ENCODE peak calls at places on chromosomes 6 and 20, in four cellular contexts. One of them, this sample, is unnamed.

GRCh38 chr6:127302728-127303675 is 36.3 kb downstream of the RNF146 start:
- DNase-seq in SK-N-SH: peak
- DNase-seq in HCT116: peak
- DNase-seq in HepG2: peak
- DNase-seq in this sample: peak

GRCh38 chr6:138959521-138959920 is 28.5 kb downstream of the REPS1 start:
- DNase-seq in HCT116: no peak
- DNase-seq in HepG2: no peak
- DNase-seq in SK-N-SH: no peak
- DNase-seq in this sample: no peak

GRCh38 chr6:47434372-47435253 is 43.0 kb upstream of the CD2AP start:
- DNase-seq in HCT116: no peak
- DNase-seq in HepG2: no peak
- DNase-seq in SK-N-SH: no peak
- DNase-seq in this sample: no peak

GRCh38 chr6:126804255-126805064 is 314.0 kb upstream of the RSPO3 start:
- DNase-seq in HCT116: peak
- DNase-seq in SK-N-SH: peak
- DNase-seq in HepG2: peak
- DNase-seq in this sample: peak

GRCh38 chr20:15700147-15700765 is 873.0 kb downstream of the KIF16B start:
- DNase-seq in HCT116: no peak
- DNase-seq in SK-N-SH: peak
- DNase-seq in HepG2: no peak
- DNase-seq in this sample: no peak

GRCh38 chr20:278607-279571 is 11.7 kb downstream of the C20orf96 start:
- DNase-seq in SK-N-SH: no peak
- DNase-seq in HCT116: no peak
- DNase-seq in HepG2: no peak
- DNase-seq in this sample: no peak

GRCh38 chr6:43579171-43579570 is 3.2 kb downstream of the POLH start:
- DNase-seq in HCT116: no peak
- DNase-seq in SK-N-SH: no peak
- DNase-seq in HepG2: peak
- DNase-seq in this sample: peak

GRCh38 chr20:3658708-3659491 is 4.3 kb downstream of the GFRA4 start:
- DNase-seq in SK-N-SH: no peak
- DNase-seq in HCT116: no peak
- DNase-seq in HepG2: peak
- DNase-seq in this sample: no peak

GRCh38 chr6:38404355-38404754 is 235.4 kb downstream of the BTBD9 start:
- DNase-seq in SK-N-SH: no peak
- DNase-seq in HepG2: peak
- DNase-seq in HCT116: no peak
- DNase-seq in this sample: no peak

GRCh38 chr6:169380493-169380892 is 126.8 kb upstream of the THBS2 start:
- DNase-seq in HCT116: no peak
- DNase-seq in SK-N-SH: no peak
- DNase-seq in HepG2: no peak
- DNase-seq in this sample: no peak

GRCh38 chr6:137341721-137342195 is 122.6 kb upstream of the IFNGR1 start:
- DNase-seq in HepG2: no peak
- DNase-seq in HCT116: no peak
- DNase-seq in SK-N-SH: peak
- DNase-seq in this sample: peak

GRCh38 chr6:154319231-154319858 is 37.3 kb downstream of the IPCEF1 start:
- DNase-seq in HCT116: no peak
- DNase-seq in HepG2: no peak
- DNase-seq in SK-N-SH: peak
- DNase-seq in this sample: no peak

GRCh38 chr6:169858935-169859351 is 107.5 kb downstream of the ERMARD start:
- DNase-seq in SK-N-SH: no peak
- DNase-seq in HepG2: no peak
- DNase-seq in HCT116: no peak
- DNase-seq in this sample: no peak

GRCh38 chr6:168368971-168369370 is 49.4 kb upstream of the DACT2 start:
- DNase-seq in HepG2: no peak
- DNase-seq in SK-N-SH: no peak
- DNase-seq in HCT116: no peak
- DNase-seq in this sample: no peak

GRCh38 chr6:30832864-30833263 is 51.5 kb upstream of the DDR1 start:
- DNase-seq in SK-N-SH: no peak
- DNase-seq in HepG2: no peak
- DNase-seq in HCT116: no peak
- DNase-seq in this sample: no peak

GRCh38 chr6:1941534-1941933 is 303.9 kb downstream of the GMDS start:
- DNase-seq in SK-N-SH: no peak
- DNase-seq in HepG2: no peak
- DNase-seq in HCT116: no peak
- DNase-seq in this sample: no peak

GRCh38 chr6:15378864-15379263 is 133.0 kb downstream of the JARID2 start:
- DNase-seq in HepG2: no peak
- DNase-seq in SK-N-SH: peak
- DNase-seq in HCT116: no peak
- DNase-seq in this sample: no peak

GRCh38 chr20:20690676-20691476 is 21.6 kb downstream of the RALGAPA2 start:
- DNase-seq in HepG2: no peak
- DNase-seq in HCT116: no peak
- DNase-seq in SK-N-SH: no peak
- DNase-seq in this sample: no peak

GRCh38 chr6:153931431-153931830 is 107.6 kb upstream of the OPRM1 start:
- DNase-seq in SK-N-SH: no peak
- DNase-seq in HepG2: no peak
- DNase-seq in HCT116: no peak
- DNase-seq in this sample: no peak

GRCh38 chr6:161353208-161353613 is 79.3 kb upstream of the AGPAT4 start:
- DNase-seq in SK-N-SH: peak
- DNase-seq in HepG2: peak
- DNase-seq in HCT116: peak
- DNase-seq in this sample: no peak

GRCh38 chr6:47335456-47335855 is 25.8 kb upstream of the TNFRSF21 start:
- DNase-seq in HepG2: no peak
- DNase-seq in SK-N-SH: no peak
- DNase-seq in HCT116: no peak
- DNase-seq in this sample: no peak

GRCh38 chr6:100886078-100886477 is 4.9 kb upstream of the ASCC3 start:
- DNase-seq in HCT116: no peak
- DNase-seq in SK-N-SH: no peak
- DNase-seq in HepG2: no peak
- DNase-seq in this sample: peak

GRCh38 chr6:82385961-82386360 is 22.3 kb downstream of the TPBG start:
- DNase-seq in SK-N-SH: no peak
- DNase-seq in HCT116: no peak
- DNase-seq in HepG2: no peak
- DNase-seq in this sample: no peak

GRCh38 chr20:53702617-53703016 is 109.0 kb upstream of the ZNF217 start:
- DNase-seq in SK-N-SH: no peak
- DNase-seq in HCT116: no peak
- DNase-seq in HepG2: no peak
- DNase-seq in this sample: no peak

GRCh38 chr6:33164176-33164575 is 28.1 kb downstream of the COL11A2 start:
- DNase-seq in SK-N-SH: no peak
- DNase-seq in HCT116: no peak
- DNase-seq in HepG2: no peak
- DNase-seq in this sample: no peak

GRCh38 chr6:162819284-162819683 is 91.5 kb downstream of the PACRG start:
- DNase-seq in HCT116: no peak
- DNase-seq in HepG2: no peak
- DNase-seq in SK-N-SH: no peak
- DNase-seq in this sample: no peak

GRCh38 chr6:3159805-3160781 is 2.7 kb upstream of the TUBB2A start:
- DNase-seq in HCT116: peak
- DNase-seq in SK-N-SH: no peak
- DNase-seq in HepG2: peak
- DNase-seq in this sample: no peak

GRCh38 chr6:131721161-131721560 is 10.3 kb upstream of the CTAGE9 start:
- DNase-seq in HCT116: no peak
- DNase-seq in SK-N-SH: no peak
- DNase-seq in HepG2: no peak
- DNase-seq in this sample: no peak

GRCh38 chr6:29553268-29554057 is 6.1 kb downstream of the UBD start:
- DNase-seq in HCT116: no peak
- DNase-seq in SK-N-SH: peak
- DNase-seq in HepG2: no peak
- DNase-seq in this sample: no peak

GRCh38 chr20:50312682-50313187 is 122.1 kb downstream of the CEBPB start:
- DNase-seq in SK-N-SH: no peak
- DNase-seq in HepG2: no peak
- DNase-seq in HCT116: no peak
- DNase-seq in this sample: no peak

GRCh38 chr6:165308926-165309731 is at the start of gene C6orf118:
- DNase-seq in HCT116: no peak
- DNase-seq in SK-N-SH: peak
- DNase-seq in HepG2: no peak
- DNase-seq in this sample: no peak

GRCh38 chr20:64103871-64104666 is 3.3 kb downstream of the NPBWR2 start:
- DNase-seq in HepG2: no peak
- DNase-seq in SK-N-SH: no peak
- DNase-seq in HCT116: no peak
- DNase-seq in this sample: no peak

GRCh38 chr20:8432435-8433148 is 300.5 kb downstream of the PLCB1 start:
- DNase-seq in HepG2: no peak
- DNase-seq in SK-N-SH: peak
- DNase-seq in HCT116: no peak
- DNase-seq in this sample: no peak

GRCh38 chr20:49573900-49574416 is 6.0 kb upstream of the PTGIS start:
- DNase-seq in HCT116: no peak
- DNase-seq in HepG2: no peak
- DNase-seq in SK-N-SH: no peak
- DNase-seq in this sample: no peak

GRCh38 chr6:128230267-128230989 is 290.0 kb downstream of the PTPRK start:
- DNase-seq in SK-N-SH: no peak
- DNase-seq in HepG2: peak
- DNase-seq in HCT116: no peak
- DNase-seq in this sample: no peak

GRCh38 chr6:7262037-7262461 is 51.0 kb downstream of the SSR1 start:
- DNase-seq in SK-N-SH: no peak
- DNase-seq in HepG2: no peak
- DNase-seq in HCT116: no peak
- DNase-seq in this sample: no peak

GRCh38 chr6:72446427-72446826 is 175.4 kb upstream of the KCNQ5 start:
- DNase-seq in HepG2: no peak
- DNase-seq in HCT116: no peak
- DNase-seq in SK-N-SH: no peak
- DNase-seq in this sample: peak

GRCh38 chr6:167760979-167761793 is 65.5 kb upstream of the AFDN start:
- DNase-seq in HCT116: no peak
- DNase-seq in HepG2: peak
- DNase-seq in SK-N-SH: no peak
- DNase-seq in this sample: no peak

DNA sequence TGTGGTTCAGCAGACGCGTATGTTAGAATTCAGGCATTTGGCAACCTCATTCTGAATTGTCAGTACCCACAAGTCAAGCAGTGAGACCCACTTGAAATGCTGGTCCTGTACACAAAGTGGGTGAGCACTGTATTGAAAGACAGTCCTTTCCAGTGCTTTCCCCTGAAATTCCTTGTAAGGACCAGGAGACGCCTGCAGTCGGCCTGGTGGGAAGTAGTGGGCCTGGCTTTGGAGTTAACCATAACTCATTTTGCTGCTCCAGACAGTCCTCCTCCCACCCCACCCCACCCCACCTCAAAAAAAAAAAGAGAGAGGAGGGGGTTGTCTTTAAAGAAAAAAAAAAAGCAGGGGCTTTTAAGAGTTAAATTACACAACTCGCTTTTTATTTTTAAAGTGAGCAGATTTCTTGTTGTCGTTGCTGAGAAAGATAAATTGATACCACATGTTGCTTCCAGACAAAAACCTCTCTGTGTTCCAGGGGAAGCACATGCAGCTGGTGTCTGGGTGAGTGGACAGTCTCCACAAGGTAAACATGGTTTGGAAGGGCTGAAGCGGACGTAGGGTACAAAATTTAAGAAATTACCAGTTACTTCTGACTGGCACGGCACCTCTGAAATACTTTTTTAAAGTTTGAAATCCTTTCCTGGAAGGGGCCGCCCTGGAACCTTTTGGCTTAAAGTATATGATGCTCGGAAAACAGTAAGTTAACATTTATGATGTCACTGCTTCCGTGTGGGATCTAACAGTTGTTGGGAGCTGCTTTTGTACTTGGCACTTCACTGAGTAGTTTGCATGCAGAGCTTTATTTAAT is 95.3 kb downstream of the FOXO3 start:
- DNase-seq in HCT116: no peak
- DNase-seq in SK-N-SH: peak
- DNase-seq in HepG2: peak
- DNase-seq in this sample: no peak
- TF ChIP-seq JUND in HCT116: no peak
- TF ChIP-seq JUND in SK-N-SH: peak
- TF ChIP-seq JUND in HepG2: no peak
- TF ChIP-seq JUND in this sample: no peak

GRCh38 chr20:2130668-2131067 is 29.0 kb downstream of the STK35 start:
- DNase-seq in HCT116: no peak
- DNase-seq in HepG2: no peak
- DNase-seq in SK-N-SH: no peak
- DNase-seq in this sample: no peak
- TF ChIP-seq JUND in HCT116: no peak
- TF ChIP-seq JUND in HepG2: no peak
- TF ChIP-seq JUND in SK-N-SH: no peak
- TF ChIP-seq JUND in this sample: no peak

GRCh38 chr20:46438156-46438750 is 31.8 kb upstream of the ELMO2 start:
- DNase-seq in HepG2: peak
- DNase-seq in SK-N-SH: peak
- DNase-seq in HCT116: peak
- DNase-seq in this sample: peak
- TF ChIP-seq JUND in HepG2: no peak
- TF ChIP-seq JUND in SK-N-SH: no peak
- TF ChIP-seq JUND in HCT116: no peak
- TF ChIP-seq JUND in this sample: no peak

GRCh38 chr6:158707826-158708225 is 58.0 kb downstream of the SYTL3 start:
- DNase-seq in HepG2: no peak
- DNase-seq in HCT116: no peak
- DNase-seq in SK-N-SH: no peak
- DNase-seq in this sample: no peak

GRCh38 chr6:158705386-158706126 is 55.7 kb downstream of the SYTL3 start:
- DNase-seq in SK-N-SH: no peak
- DNase-seq in HCT116: no peak
- DNase-seq in HepG2: no peak
- DNase-seq in this sample: no peak

GRCh38 chr6:158708239-158708638 is 58.4 kb downstream of the SYTL3 start:
- DNase-seq in SK-N-SH: no peak
- DNase-seq in HCT116: no peak
- DNase-seq in HepG2: no peak
- DNase-seq in this sample: no peak

GRCh38 chr6:158706369-158706982 is 56.6 kb downstream of the SYTL3 start:
- DNase-seq in HCT116: peak
- DNase-seq in HepG2: peak
- DNase-seq in SK-N-SH: peak
- DNase-seq in this sample: peak

DNA sequence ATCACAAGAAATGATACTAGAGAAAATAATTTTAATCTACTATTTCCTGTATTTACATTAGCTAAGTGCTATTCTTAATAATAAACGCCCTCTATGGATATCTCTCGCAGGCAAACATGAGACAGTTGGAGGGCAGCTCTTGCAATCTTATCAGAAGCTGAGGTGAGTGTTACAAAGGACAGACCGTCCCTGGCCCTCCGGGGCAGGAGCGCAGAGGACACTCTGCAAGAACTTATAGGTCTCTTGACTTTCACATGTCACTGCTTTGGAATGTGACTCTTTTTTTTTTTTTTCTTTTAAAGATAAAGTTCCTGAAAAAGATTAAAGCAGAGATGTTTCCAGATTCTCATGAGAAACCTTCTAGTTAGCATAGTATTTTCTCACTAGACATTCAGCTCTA is 57.3 kb downstream of the SYTL3 start:
- DNase-seq in HepG2: no peak
- DNase-seq in SK-N-SH: no peak
- DNase-seq in HCT116: peak
- DNase-seq in this sample: no peak
- TF ChIP-seq JUND in HepG2: no peak
- TF ChIP-seq JUND in SK-N-SH: no peak
- TF ChIP-seq JUND in HCT116: no peak
- TF ChIP-seq JUND in this sample: no peak

This sample was measured in T47D.